ENCODE peak calls at places on chromosome 1, in ten cellular contexts. One of them, this sample, is unnamed.

GRCh38 chr1:184905601-184906322 is 68.5 kb downstream of the NIBAN1 start:
- DNase-seq in PC-3: peak; percentile 67
- DNase-seq in left lung: no peak
- DNase-seq in IMR-90: no peak
- DNase-seq in body of pancreas: peak; percentile 87
- DNase-seq in fibroblast of lung: no peak
- DNase-seq in transverse colon: peak; percentile 12
- DNase-seq in HCT116: no peak
- DNase-seq in CD8-positive, alpha-beta T cell: no peak
- DNase-seq in right lobe of liver: no peak
- DNase-seq in this sample: peak; percentile 63

GRCh38 chr1:52633291-52633754 is 355 bp downstream of the SHISAL2A start:
- DNase-seq in IMR-90: no peak
- DNase-seq in body of pancreas: no peak
- DNase-seq in right lobe of liver: no peak
- DNase-seq in HCT116: no peak
- DNase-seq in left lung: peak; percentile 86
- DNase-seq in fibroblast of lung: no peak
- DNase-seq in PC-3: no peak
- DNase-seq in transverse colon: no peak
- DNase-seq in CD8-positive, alpha-beta T cell: peak; percentile 27
- DNase-seq in this sample: peak; percentile 36

GRCh38 chr1:44471911-44472439 is 66.9 kb downstream of the RNF220 start:
- DNase-seq in CD8-positive, alpha-beta T cell: no peak
- DNase-seq in fibroblast of lung: no peak
- DNase-seq in IMR-90: no peak
- DNase-seq in HCT116: no peak
- DNase-seq in body of pancreas: no peak
- DNase-seq in PC-3: no peak
- DNase-seq in right lobe of liver: no peak
- DNase-seq in left lung: no peak
- DNase-seq in transverse colon: no peak
- DNase-seq in this sample: no peak

GRCh38 chr1:2817784-2818564 is 16.5 kb upstream of the TTC34 start:
- DNase-seq in HCT116: no peak
- DNase-seq in PC-3: no peak
- DNase-seq in left lung: peak; percentile 45
- DNase-seq in IMR-90: no peak
- DNase-seq in right lobe of liver: peak; percentile 6
- DNase-seq in body of pancreas: no peak
- DNase-seq in CD8-positive, alpha-beta T cell: no peak
- DNase-seq in transverse colon: no peak
- DNase-seq in fibroblast of lung: no peak
- DNase-seq in this sample: no peak

GRCh38 chr1:205979301-205979700 is 23.9 kb downstream of the RAB7B start:
- DNase-seq in fibroblast of lung: no peak
- DNase-seq in body of pancreas: no peak
- DNase-seq in transverse colon: no peak
- DNase-seq in left lung: no peak
- DNase-seq in IMR-90: no peak
- DNase-seq in right lobe of liver: no peak
- DNase-seq in HCT116: no peak
- DNase-seq in PC-3: no peak
- DNase-seq in CD8-positive, alpha-beta T cell: no peak
- DNase-seq in this sample: no peak

GRCh38 chr1:53352576-53352975 is 24.7 kb upstream of the LRP8 start:
- DNase-seq in fibroblast of lung: no peak
- DNase-seq in PC-3: no peak
- DNase-seq in body of pancreas: no peak
- DNase-seq in left lung: no peak
- DNase-seq in CD8-positive, alpha-beta T cell: no peak
- DNase-seq in transverse colon: no peak
- DNase-seq in IMR-90: no peak
- DNase-seq in right lobe of liver: no peak
- DNase-seq in HCT116: no peak
- DNase-seq in this sample: no peak

GRCh38 chr1:228358039-228358763 is 48.4 kb downstream of the TRIM11 start:
- DNase-seq in fibroblast of lung: no peak
- DNase-seq in transverse colon: no peak
- DNase-seq in left lung: peak; percentile 17
- DNase-seq in PC-3: peak; percentile 46
- DNase-seq in body of pancreas: no peak
- DNase-seq in right lobe of liver: no peak
- DNase-seq in IMR-90: no peak
- DNase-seq in CD8-positive, alpha-beta T cell: no peak
- DNase-seq in HCT116: no peak
- DNase-seq in this sample: no peak

GRCh38 chr1:233241782-233242181 is 53.7 kb downstream of the PCNX2 start:
- DNase-seq in HCT116: no peak
- DNase-seq in PC-3: no peak
- DNase-seq in CD8-positive, alpha-beta T cell: no peak
- DNase-seq in left lung: no peak
- DNase-seq in transverse colon: no peak
- DNase-seq in IMR-90: no peak
- DNase-seq in right lobe of liver: no peak
- DNase-seq in body of pancreas: no peak
- DNase-seq in fibroblast of lung: no peak
- DNase-seq in this sample: peak; percentile 43

GRCh38 chr1:28642847-28643635 is at the start of gene TAF12:
- DNase-seq in CD8-positive, alpha-beta T cell: peak; percentile 87
- DNase-seq in transverse colon: peak; percentile 95
- DNase-seq in body of pancreas: peak; percentile 94
- DNase-seq in HCT116: peak; percentile 89
- DNase-seq in right lobe of liver: peak; percentile 93
- DNase-seq in IMR-90: peak; percentile 94
- DNase-seq in left lung: peak; percentile 96
- DNase-seq in fibroblast of lung: peak; percentile 95
- DNase-seq in PC-3: peak; percentile 98
- DNase-seq in this sample: peak; percentile 89

GRCh38 chr1:28642056-28642846 is 616 bp downstream of the TAF12 start:
- DNase-seq in PC-3: peak; percentile 22
- DNase-seq in left lung: no peak
- DNase-seq in body of pancreas: no peak
- DNase-seq in HCT116: no peak
- DNase-seq in IMR-90: peak; percentile 6
- DNase-seq in transverse colon: no peak
- DNase-seq in CD8-positive, alpha-beta T cell: peak; percentile 3
- DNase-seq in fibroblast of lung: no peak
- DNase-seq in right lobe of liver: peak; percentile 28
- DNase-seq in this sample: no peak

GRCh38 chr1:28646040-28646439 is 2.4 kb upstream of the RNU11 start:
- DNase-seq in CD8-positive, alpha-beta T cell: no peak
- DNase-seq in left lung: no peak
- DNase-seq in body of pancreas: no peak
- DNase-seq in transverse colon: no peak
- DNase-seq in right lobe of liver: no peak
- DNase-seq in IMR-90: peak; percentile 82
- DNase-seq in HCT116: no peak
- DNase-seq in fibroblast of lung: no peak
- DNase-seq in PC-3: no peak
- DNase-seq in this sample: peak; percentile 41

GRCh38 chr1:28640766-28641165 is 2.1 kb downstream of the TAF12 start:
- DNase-seq in right lobe of liver: no peak
- DNase-seq in left lung: no peak
- DNase-seq in fibroblast of lung: no peak
- DNase-seq in HCT116: peak; percentile 37
- DNase-seq in CD8-positive, alpha-beta T cell: no peak
- DNase-seq in transverse colon: no peak
- DNase-seq in body of pancreas: no peak
- DNase-seq in PC-3: peak; percentile 43
- DNase-seq in IMR-90: peak; percentile 9
- DNase-seq in this sample: peak; percentile 30
- TF ChIP-seq CTCF in right lobe of liver: no peak
- TF ChIP-seq CTCF in left lung: no peak
- TF ChIP-seq CTCF in fibroblast of lung: peak; percentile 39
- TF ChIP-seq CTCF in HCT116: peak; percentile 56
- TF ChIP-seq CTCF in CD8-positive, alpha-beta T cell: peak; percentile 58
- TF ChIP-seq CTCF in transverse colon: peak; percentile 27
- TF ChIP-seq CTCF in body of pancreas: no peak
- TF ChIP-seq CTCF in PC-3: peak; percentile 53
- TF ChIP-seq CTCF in IMR-90: peak; percentile 31
- TF ChIP-seq CTCF in this sample: peak; percentile 31

GRCh38 chr1:17930635-17931034 is 175.5 kb downstream of the ACTL8 start:
- DNase-seq in body of pancreas: no peak
- DNase-seq in HCT116: no peak
- DNase-seq in PC-3: no peak
- DNase-seq in left lung: no peak
- DNase-seq in CD8-positive, alpha-beta T cell: no peak
- DNase-seq in transverse colon: no peak
- DNase-seq in fibroblast of lung: no peak
- DNase-seq in IMR-90: no peak
- DNase-seq in right lobe of liver: no peak
- DNase-seq in this sample: no peak
- H3K9me3 ChIP-seq in body of pancreas: no peaks in the 10 kb centered on the region
- H3K9me3 ChIP-seq in HCT116: no peaks in the 10 kb centered on the region
- H3K9me3 ChIP-seq in PC-3: no peaks in the 10 kb centered on the region
- H3K9me3 ChIP-seq in left lung: no peaks in the 10 kb centered on the region
- H3K9me3 ChIP-seq in CD8-positive, alpha-beta T cell: no peaks in the 10 kb centered on the region
- H3K9me3 ChIP-seq in transverse colon: no peaks in the 10 kb centered on the region
- H3K9me3 ChIP-seq in fibroblast of lung: no peaks in the 10 kb centered on the region
- H3K9me3 ChIP-seq in IMR-90: no peaks in the 10 kb centered on the region
- H3K9me3 ChIP-seq in right lobe of liver: no peaks in the 10 kb centered on the region
- H3K9me3 ChIP-seq in this sample: no peaks in the 10 kb centered on the region

GRCh38 chr1:192602757-192603156 is 27.2 kb downstream of the RGS1 start:
- DNase-seq in IMR-90: no peak
- DNase-seq in transverse colon: no peak
- DNase-seq in HCT116: no peak
- DNase-seq in fibroblast of lung: no peak
- DNase-seq in body of pancreas: no peak
- DNase-seq in left lung: no peak
- DNase-seq in right lobe of liver: no peak
- DNase-seq in CD8-positive, alpha-beta T cell: no peak
- DNase-seq in PC-3: no peak
- DNase-seq in this sample: no peak

GRCh38 chr1:192600264-192600663 is 24.7 kb downstream of the RGS1 start:
- DNase-seq in PC-3: no peak
- DNase-seq in right lobe of liver: no peak
- DNase-seq in transverse colon: no peak
- DNase-seq in IMR-90: no peak
- DNase-seq in left lung: no peak
- DNase-seq in CD8-positive, alpha-beta T cell: no peak
- DNase-seq in fibroblast of lung: no peak
- DNase-seq in body of pancreas: no peak
- DNase-seq in HCT116: no peak
- DNase-seq in this sample: no peak

GRCh38 chr1:192601145-192602048 is 25.8 kb downstream of the RGS1 start:
- DNase-seq in CD8-positive, alpha-beta T cell: no peak
- DNase-seq in HCT116: no peak
- DNase-seq in transverse colon: no peak
- DNase-seq in PC-3: peak; percentile 64
- DNase-seq in fibroblast of lung: no peak
- DNase-seq in left lung: no peak
- DNase-seq in IMR-90: peak; percentile 51
- DNase-seq in right lobe of liver: no peak
- DNase-seq in body of pancreas: no peak
- DNase-seq in this sample: no peak

GRCh38 chr1:192595299-192595698 is 19.7 kb downstream of the RGS1 start:
- DNase-seq in IMR-90: no peak
- DNase-seq in right lobe of liver: no peak
- DNase-seq in transverse colon: no peak
- DNase-seq in PC-3: no peak
- DNase-seq in CD8-positive, alpha-beta T cell: no peak
- DNase-seq in body of pancreas: no peak
- DNase-seq in HCT116: no peak
- DNase-seq in left lung: no peak
- DNase-seq in fibroblast of lung: no peak
- DNase-seq in this sample: no peak

DNA sequence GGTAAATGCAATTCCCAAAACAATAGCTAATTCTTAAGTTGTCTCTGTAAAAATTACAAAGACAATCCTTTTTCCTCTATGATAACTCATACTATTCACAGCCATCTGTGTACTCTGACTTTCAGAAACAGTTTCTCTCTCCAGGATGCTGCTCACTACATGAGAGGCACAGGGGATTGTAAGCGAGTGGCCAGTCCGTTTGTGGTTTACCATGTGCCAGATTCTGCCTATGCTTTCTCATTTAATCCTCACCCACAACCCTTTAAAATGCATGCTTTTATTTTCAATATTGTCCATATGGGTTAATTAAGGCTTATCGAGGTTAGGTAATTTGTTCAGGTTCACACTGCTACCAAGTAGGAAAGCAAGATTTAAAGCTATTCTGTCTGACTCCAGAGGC is 23.0 kb downstream of the RGS1 start:
- DNase-seq in left lung: no peak
- DNase-seq in right lobe of liver: no peak
- DNase-seq in body of pancreas: no peak
- DNase-seq in PC-3: no peak
- DNase-seq in transverse colon: no peak
- DNase-seq in IMR-90: no peak
- DNase-seq in CD8-positive, alpha-beta T cell: no peak
- DNase-seq in fibroblast of lung: no peak
- DNase-seq in HCT116: no peak
- DNase-seq in this sample: no peak
- H3K4me1 ChIP-seq in left lung: no peaks in the 10 kb centered on the region
- H3K4me1 ChIP-seq in right lobe of liver: no peaks in the 10 kb centered on the region
- H3K4me1 ChIP-seq in body of pancreas: no peaks in the 10 kb centered on the region
- H3K4me1 ChIP-seq in PC-3: peaks cover 14% of the 10 kb centered on the region
- H3K4me1 ChIP-seq in transverse colon: no peaks in the 10 kb centered on the region
- H3K4me1 ChIP-seq in IMR-90: no peaks in the 10 kb centered on the region
- H3K4me1 ChIP-seq in CD8-positive, alpha-beta T cell: no peaks in the 10 kb centered on the region
- H3K4me1 ChIP-seq in fibroblast of lung: no peaks in the 10 kb centered on the region
- H3K4me1 ChIP-seq in HCT116: no peaks in the 10 kb centered on the region
- H3K4me1 ChIP-seq in this sample: no peaks in the 10 kb centered on the region

GRCh38 chr1:226409392-226409791 is 1.5 kb upstream of the PARP1 start:
- DNase-seq in fibroblast of lung: no peak
- DNase-seq in transverse colon: no peak
- DNase-seq in PC-3: no peak
- DNase-seq in HCT116: no peak
- DNase-seq in body of pancreas: no peak
- DNase-seq in CD8-positive, alpha-beta T cell: no peak
- DNase-seq in left lung: no peak
- DNase-seq in right lobe of liver: no peak
- DNase-seq in IMR-90: no peak
- DNase-seq in this sample: no peak

GRCh38 chr1:226406401-226406881 is 1.5 kb downstream of the PARP1 start:
- DNase-seq in PC-3: peak; percentile 97
- DNase-seq in body of pancreas: no peak
- DNase-seq in transverse colon: no peak
- DNase-seq in CD8-positive, alpha-beta T cell: no peak
- DNase-seq in IMR-90: peak; percentile 41
- DNase-seq in HCT116: no peak
- DNase-seq in left lung: no peak
- DNase-seq in fibroblast of lung: peak; percentile 21
- DNase-seq in right lobe of liver: no peak
- DNase-seq in this sample: no peak

GRCh38 chr1:226408285-226409184 is 642 bp upstream of the PARP1 start:
- DNase-seq in HCT116: no peak
- DNase-seq in fibroblast of lung: no peak
- DNase-seq in CD8-positive, alpha-beta T cell: no peak
- DNase-seq in body of pancreas: no peak
- DNase-seq in transverse colon: no peak
- DNase-seq in right lobe of liver: no peak
- DNase-seq in PC-3: no peak
- DNase-seq in left lung: peak; percentile 78
- DNase-seq in IMR-90: no peak
- DNase-seq in this sample: no peak

GRCh38 chr1:226407199-226407496 is 745 bp downstream of the PARP1 start:
- DNase-seq in right lobe of liver: no peak
- DNase-seq in PC-3: no peak
- DNase-seq in body of pancreas: no peak
- DNase-seq in left lung: no peak
- DNase-seq in CD8-positive, alpha-beta T cell: no peak
- DNase-seq in transverse colon: no peak
- DNase-seq in HCT116: no peak
- DNase-seq in fibroblast of lung: no peak
- DNase-seq in IMR-90: no peak
- DNase-seq in this sample: no peak

DNA sequence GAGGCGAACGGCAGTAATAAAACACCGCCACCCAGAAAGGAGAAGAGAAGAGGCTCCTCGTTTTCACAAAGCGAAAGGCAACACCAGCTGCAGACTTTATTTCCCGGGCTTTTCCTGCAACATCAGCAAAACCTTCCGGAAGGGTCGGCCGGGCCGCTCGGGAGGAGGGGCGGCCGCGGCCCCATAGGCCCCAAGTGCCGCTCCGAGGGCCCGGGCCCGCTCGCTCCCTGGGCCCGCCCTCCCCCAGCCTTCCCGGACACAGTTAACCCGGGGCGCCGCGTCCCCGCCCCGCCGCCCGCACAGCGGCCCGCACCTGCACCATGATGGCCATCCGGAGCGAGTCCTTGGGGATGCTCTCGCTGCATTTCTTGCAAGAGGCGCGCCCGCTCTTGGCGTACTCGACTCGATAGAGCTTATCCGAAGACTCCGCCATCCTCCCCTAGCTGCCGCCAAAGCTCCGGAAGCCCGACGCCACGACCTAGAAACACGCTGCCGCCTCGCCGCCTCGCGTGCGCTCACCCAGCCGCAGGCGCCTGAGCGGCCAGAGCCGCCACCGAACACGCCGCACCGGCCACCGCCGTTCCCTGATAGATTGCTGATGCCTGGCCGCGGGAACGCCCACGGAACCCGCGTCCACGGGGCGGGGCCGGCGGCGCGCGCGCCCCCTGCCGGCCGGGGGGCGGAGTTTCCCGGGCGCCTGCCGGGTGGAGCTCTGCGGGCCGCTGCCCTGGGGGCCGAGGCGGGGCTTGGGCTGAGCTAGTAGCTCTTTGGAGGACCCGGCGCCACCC is at the start of gene PARP1:
- DNase-seq in right lobe of liver: peak; percentile 90
- DNase-seq in fibroblast of lung: peak; percentile 73
- DNase-seq in body of pancreas: peak; percentile 94
- DNase-seq in PC-3: peak; percentile 99
- DNase-seq in HCT116: peak; percentile 71
- DNase-seq in left lung: peak; percentile 97
- DNase-seq in IMR-90: peak; percentile 65
- DNase-seq in CD8-positive, alpha-beta T cell: peak; percentile 79
- DNase-seq in transverse colon: peak; percentile 90
- DNase-seq in this sample: peak; percentile 89
- TF ChIP-seq CTCF in right lobe of liver: peak; percentile 85
- TF ChIP-seq CTCF in fibroblast of lung: peak; percentile 15
- TF ChIP-seq CTCF in body of pancreas: peak; percentile 97
- TF ChIP-seq CTCF in PC-3: peak; percentile 82
- TF ChIP-seq CTCF in HCT116: peak; percentile 61
- TF ChIP-seq CTCF in left lung: peak; percentile 88
- TF ChIP-seq CTCF in IMR-90: peak; percentile 91
- TF ChIP-seq CTCF in CD8-positive, alpha-beta T cell: peak; percentile 73
- TF ChIP-seq CTCF in transverse colon: peak; percentile 85
- TF ChIP-seq CTCF in this sample: peak; percentile 33